ENCODE peak calls at places on chromosome 13, in seven cellular contexts. Z, L, A, X, B, E and T are unnamed samples.

GRCh38 chr13:40072663-40073120 is 417.2 kb downstream of the COG6 start:
- DNase-seq in Z (no peak), L (no peak), A (no peak), X (no peak), B (no peak), E (no peak), T (no peak)

GRCh38 chr13:98825659-98826058 is 73.2 kb upstream of the SLC15A1 start:
- DNase-seq in Z (no peak), L (no peak), A (no peak), X (no peak), B (no peak), E (no peak), T (no peak)

GRCh38 chr13:69997061-69997460 is 110.6 kb upstream of the ATXN8OS start:
- DNase-seq in Z (no peak), L (no peak), A (no peak), X (no peak), B (no peak), E (no peak), T (no peak)

GRCh38 chr13:49374585-49375290 is 69.1 kb downstream of the CAB39L start:
- DNase-seq in Z (no peak), L (no peak), A (no peak), X (no peak), B (peak), E (no peak), T (peak)

GRCh38 chr13:112177889-112178288 is 110.9 kb downstream of the SOX1 start:
- DNase-seq in Z (no peak), L (no peak), A (no peak), X (no peak), B (no peak), E (no peak), T (no peak)

GRCh38 chr13:99124695-99125334 is 75.8 kb upstream of the UBAC2 start:
- DNase-seq in Z (no peak), L (peak), A (no peak), X (no peak), B (peak), E (no peak), T (no peak)

GRCh38 chr13:98761126-98761978 is 8.9 kb upstream of the SLC15A1 start:
- DNase-seq in Z (no peak), L (no peak), A (no peak), X (no peak), B (peak), E (no peak), T (no peak)

GRCh38 chr13:113502686-113503085 is 12.2 kb upstream of the DCUN1D2 start:
- DNase-seq in Z (no peak), L (no peak), A (no peak), X (no peak), B (no peak), E (no peak), T (no peak)

GRCh38 chr13:20064128-20064527 is 96.7 kb downstream of the GJA3 start:
- DNase-seq in Z (no peak), L (peak), A (no peak), X (no peak), B (no peak), E (no peak), T (no peak)

GRCh38 chr13:98889419-98890079 is 88.3 kb downstream of the DOCK9 start:
- DNase-seq in Z (no peak), L (no peak), A (no peak), X (no peak), B (no peak), E (no peak), T (no peak)

GRCh38 chr13:106573855-106574254 is 5.9 kb upstream of the ARGLU1 start:
- DNase-seq in Z (no peak), L (no peak), A (no peak), X (no peak), B (no peak), E (no peak), T (no peak)

GRCh38 chr13:23534090-23534489 is 36.1 kb upstream of the TNFRSF19 start:
- DNase-seq in Z (no peak), L (no peak), A (no peak), X (no peak), B (no peak), E (no peak), T (no peak)

GRCh38 chr13:99085139-99085845 is 107.4 kb upstream of the DOCK9 start:
- DNase-seq in Z (no peak), L (no peak), A (peak), X (no peak), B (no peak), E (no peak), T (no peak)

GRCh38 chr13:38530492-38530891 is 156.4 kb upstream of the FREM2 start:
- DNase-seq in Z (no peak), L (peak), A (no peak), X (no peak), B (no peak), E (no peak), T (no peak)

GRCh38 chr13:80109313-80109712 is 231.6 kb downstream of the SPRY2 start:
- DNase-seq in Z (no peak), L (no peak), A (no peak), X (no peak), B (no peak), E (no peak), T (no peak)

GRCh38 chr13:84481958-84482357 is 599.7 kb upstream of the SLITRK1 start:
- DNase-seq in Z (no peak), L (no peak), A (no peak), X (no peak), B (no peak), E (no peak), T (no peak)

GRCh38 chr13:79988573-79988972 is 352.4 kb downstream of the SPRY2 start:
- DNase-seq in Z (no peak), L (peak), A (no peak), X (no peak), B (no peak), E (no peak), T (no peak)

GRCh38 chr13:41610426-41610825 is 153.1 kb downstream of the RGCC start:
- DNase-seq in Z (no peak), L (peak), A (no peak), X (no peak), B (no peak), E (no peak), T (peak)

GRCh38 chr13:44211753-44212152 is 161.9 kb upstream of the SERP2 start:
- DNase-seq in Z (no peak), L (no peak), A (no peak), X (no peak), B (no peak), E (no peak), T (no peak)

GRCh38 chr13:24130134-24130792 is 30.3 kb upstream of the SPATA13 start:
- DNase-seq in Z (no peak), L (no peak), A (no peak), X (no peak), B (no peak), E (no peak), T (no peak)

GRCh38 chr13:100090861-100091260 is 2.0 kb downstream of the PCCA start:
- DNase-seq in Z (no peak), L (no peak), A (no peak), X (no peak), B (no peak), E (no peak), T (no peak)

GRCh38 chr13:41577437-41577836 is 120.1 kb downstream of the RGCC start:
- DNase-seq in Z (no peak), L (no peak), A (no peak), X (no peak), B (peak), E (no peak), T (no peak)

GRCh38 chr13:51148952-51149573 is 38.0 kb upstream of the C13orf42 start:
- DNase-seq in Z (peak), L (no peak), A (no peak), X (no peak), B (no peak), E (no peak), T (no peak)

GRCh38 chr13:83229574-83230300 is 652.5 kb downstream of the SLITRK1 start:
- DNase-seq in Z (no peak), L (no peak), A (no peak), X (no peak), B (no peak), E (no peak), T (no peak)

GRCh38 chr13:24050292-24050711 is 110.2 kb upstream of the SPATA13 start:
- DNase-seq in Z (no peak), L (peak), A (no peak), X (no peak), B (no peak), E (no peak), T (no peak)

GRCh38 chr13:20294497-20294896 is 62.4 kb upstream of the GJB6 start:
- DNase-seq in Z (no peak), L (no peak), A (no peak), X (no peak), B (no peak), E (no peak), T (no peak)

GRCh38 chr13:101838305-101838835 is 385.9 kb downstream of the ITGBL1 start:
- DNase-seq in Z (no peak), L (no peak), A (no peak), X (no peak), B (no peak), E (no peak), T (no peak)

GRCh38 chr13:23945612-23946011 is 48.3 kb upstream of the C1QTNF9B start:
- DNase-seq in Z (no peak), L (no peak), A (no peak), X (no peak), B (no peak), E (no peak), T (no peak)

GRCh38 chr13:113364933-113365371 is 1.0 kb upstream of the GRTP1 start:
- DNase-seq in Z (no peak), L (no peak), A (no peak), X (no peak), B (no peak), E (no peak), T (no peak)

GRCh38 chr13:113860579-113861432 is 3.1 kb downstream of the GAS6 start:
- DNase-seq in Z (no peak), L (no peak), A (no peak), X (no peak), B (no peak), E (no peak), T (no peak)

GRCh38 chr13:20401958-20402856 is 123.5 kb downstream of the CRYL1 start:
- DNase-seq in Z (no peak), L (no peak), A (no peak), X (no peak), B (no peak), E (no peak), T (no peak)

GRCh38 chr13:36778083-36778671 is 40.8 kb upstream of the RFXAP start:
- DNase-seq in Z (no peak), L (no peak), A (no peak), X (no peak), B (no peak), E (no peak), T (no peak)

GRCh38 chr13:80339578-80339840 is 1.4 kb downstream of the SPRY2 start:
- DNase-seq in Z (no peak), L (no peak), A (no peak), X (no peak), B (no peak), E (no peak), T (no peak)

GRCh38 chr13:110644892-110645521 is 29.7 kb downstream of the NAXD start:
- DNase-seq in Z (no peak), L (peak), A (peak), X (peak), B (peak), E (peak), T (no peak)

GRCh38 chr13:31051999-31052398 is 109.7 kb downstream of the HSPH1 start:
- DNase-seq in Z (no peak), L (no peak), A (no peak), X (no peak), B (no peak), E (no peak), T (no peak)

GRCh38 chr13:107379398-107380155 is 811.6 kb upstream of the ARGLU1 start:
- DNase-seq in Z (no peak), L (no peak), A (no peak), X (no peak), B (no peak), E (no peak), T (no peak)